ENCODE peak calls at places on chromosomes 6 and 20, in seven cellular contexts. X is upper lobe of right lung; R is GM23248; V is CD4-positive, alpha-beta T cell; F is tibial artery; Z is H9; B is RWPE2. A is an unnamed sample.
A peak's percentile ranks its signal among the peaks of the same experiment; 100 is the strongest.

GRCh38 chr20:56249244-56249955 is 868 bp downstream of the MC3R start:
- DNase-seq in X (no peak), R (peak; percentile 30), V (no peak), F (no peak), Z (peak; percentile 75), B (peak; percentile 85), A (peak; percentile 88)

GRCh38 chr20:41182296-41183212 is 45.2 kb downstream of the PLCG1 start:
- DNase-seq in X (no peak), R (no peak), V (peak; percentile 27), F (no peak), Z (peak; percentile 19), B (peak; percentile 77), A (peak; percentile 29)

GRCh38 chr20:18314786-18315406 is 26.6 kb downstream of the ZNF133 start:
- DNase-seq in X (no peak), R (peak; percentile 90), V (no peak), F (no peak), Z (no peak), B (peak; percentile 87), A (no peak)

GRCh38 chr20:56710577-56711465 is 81.7 kb downstream of the TFAP2C start:
- DNase-seq in X (no peak), R (peak; percentile 83), V (no peak), F (no peak), Z (no peak), B (peak; percentile 88), A (no peak)

GRCh38 chr6:166318227-166318626 is 10.0 kb upstream of the PRR18 start:
- DNase-seq in X (no peak), R (no peak), V (no peak), F (no peak), Z (no peak), B (no peak), A (peak; percentile 40)

GRCh38 chr20:47451602-47451904 is 50.1 kb upstream of the NCOA3 start:
- DNase-seq in X (no peak), R (no peak), V (no peak), F (no peak), Z (no peak), B (no peak), A (no peak)

GRCh38 chr6:110895907-110896608 is 21.5 kb downstream of the AMD1 start:
- DNase-seq in X (no peak), R (no peak), V (no peak), F (no peak), Z (no peak), B (no peak), A (no peak)

GRCh38 chr6:169237496-169238134 is 16.0 kb downstream of the THBS2 start:
- DNase-seq in X (no peak), R (no peak), V (no peak), F (no peak), Z (no peak), B (no peak), A (no peak)

GRCh38 chr6:130980310-130981032 is 82.6 kb downstream of the EPB41L2 start:
- DNase-seq in X (no peak), R (no peak), V (no peak), F (no peak), Z (no peak), B (no peak), A (no peak)

GRCh38 chr6:28747631-28748157 is 176.1 kb downstream of the TRIM27 start:
- DNase-seq in X (no peak), R (peak; percentile 42), V (no peak), F (no peak), Z (peak; percentile 93), B (peak; percentile 79), A (peak; percentile 94)

GRCh38 chr6:2938632-2939083 is 32.7 kb downstream of the SERPINB6 start:
- DNase-seq in X (no peak), R (no peak), V (no peak), F (no peak), Z (no peak), B (no peak), A (peak; percentile 43)

GRCh38 chr6:9537381-9537780 is 877.5 kb downstream of the TFAP2A start:
- DNase-seq in X (no peak), R (peak; percentile 75), V (no peak), F (no peak), Z (no peak), B (no peak), A (no peak)

GRCh38 chr6:133890941-133891813 is 2.3 kb downstream of the TCF21 start:
- DNase-seq in X (peak; percentile 66), R (peak; percentile 51), V (no peak), F (no peak), Z (peak; percentile 77), B (no peak), A (peak; percentile 84)

GRCh38 chr6:148440877-148441453 is 98.3 kb downstream of the SASH1 start:
- DNase-seq in X (peak; percentile 78), R (peak; percentile 94), V (no peak), F (peak; percentile 74), Z (no peak), B (peak; percentile 90), A (peak; percentile 38)

GRCh38 chr6:144219056-144219685 is 66.0 kb upstream of the UTRN start:
- DNase-seq in X (no peak), R (peak; percentile 79), V (no peak), F (no peak), Z (no peak), B (no peak), A (no peak)

GRCh38 chr6:166763606-166764472 is 136.8 kb upstream of the RPS6KA2 start:
- DNase-seq in X (no peak), R (no peak), V (no peak), F (no peak), Z (peak; percentile 30), B (no peak), A (peak; percentile 44)

GRCh38 chr20:33650111-33650752 is 11.9 kb upstream of the C20orf144 start:
- DNase-seq in X (no peak), R (peak; percentile 22), V (no peak), F (no peak), Z (no peak), B (peak; percentile 72), A (no peak)

GRCh38 chr20:3041818-3042504 is 1.5 kb upstream of the GNRH2 start:
- DNase-seq in X (no peak), R (no peak), V (no peak), F (no peak), Z (no peak), B (no peak), A (no peak)

GRCh38 chr20:32333988-32334885 is 23.9 kb upstream of the ASXL1 start:
- DNase-seq in X (peak; percentile 92), R (no peak), V (peak; percentile 39), F (peak; percentile 29), Z (no peak), B (peak; percentile 78), A (no peak)

GRCh38 chr6:100665041-100665380 is 200.3 kb upstream of the SIM1 start:
- DNase-seq in X (no peak), R (no peak), V (no peak), F (no peak), Z (no peak), B (no peak), A (no peak)

GRCh38 chr6:165884813-165885765 is 222.0 kb upstream of the PDE10A start:
- DNase-seq in X (peak; percentile 84), R (peak; percentile 86), V (peak; percentile 71), F (peak; percentile 77), Z (peak; percentile 84), B (no peak), A (peak; percentile 96)

GRCh38 chr6:26249709-26249958 is 115.4 kb upstream of the BTN3A2 start:
- DNase-seq in X (no peak), R (no peak), V (no peak), F (no peak), Z (no peak), B (no peak), A (no peak)

GRCh38 chr20:45115829-45116228 is 855 bp upstream of the WFDC5 start:
- DNase-seq in X (no peak), R (no peak), V (no peak), F (no peak), Z (no peak), B (no peak), A (no peak)

GRCh38 chr6:160659562-160659961 is 4.5 kb downstream of the LPA start:
- DNase-seq in X (no peak), R (no peak), V (no peak), F (no peak), Z (no peak), B (no peak), A (no peak)

GRCh38 chr20:48799315-48800105 is 28.3 kb downstream of the PREX1 start:
- DNase-seq in X (peak; percentile 46), R (no peak), V (no peak), F (no peak), Z (no peak), B (no peak), A (no peak)

GRCh38 chr20:45883100-45883469 is 2.1 kb downstream of the ZSWIM1 start:
- DNase-seq in X (peak; percentile 43), R (no peak), V (no peak), F (no peak), Z (no peak), B (peak; percentile 76), A (no peak)

GRCh38 chr6:107362271-107362604 is 97.1 kb downstream of the PDSS2 start:
- DNase-seq in X (no peak), R (no peak), V (no peak), F (no peak), Z (no peak), B (no peak), A (no peak)

DNA sequence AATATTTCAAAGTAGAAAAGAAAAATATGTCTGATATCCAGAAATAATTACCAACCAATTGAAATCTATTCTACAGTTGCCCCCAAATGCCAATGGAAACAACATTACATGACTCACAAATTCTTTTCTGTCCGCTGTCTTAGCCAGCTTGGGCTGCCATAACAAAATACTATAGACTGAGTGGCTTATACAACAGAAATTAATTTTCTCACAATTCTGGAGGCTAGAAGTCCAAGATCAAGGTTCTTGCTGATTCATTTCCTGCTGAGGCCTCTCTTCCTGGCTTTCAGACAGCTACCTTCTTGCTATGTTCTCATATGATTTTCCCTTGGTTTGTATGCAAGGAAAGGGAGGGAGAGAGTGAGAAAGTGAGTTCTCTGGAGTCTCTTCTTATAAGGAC is 698.1 kb downstream of the DHX35 start:
- DNase-seq in X (no peak), R (peak; percentile 58), V (no peak), F (no peak), Z (no peak), B (no peak), A (no peak)
- H3K9me3 ChIP-seq in X (no peaks in the 10 kb centered on the region), R (no peaks in the 10 kb centered on the region), V (no peaks in the 10 kb centered on the region), F (no peaks in the 10 kb centered on the region), Z (no peaks in the 10 kb centered on the region), B (no peaks in the 10 kb centered on the region), A (no peaks in the 10 kb centered on the region)

GRCh38 chr6:81933648-81934047 is 181.2 kb upstream of the TENT5A start:
- DNase-seq in X (no peak), R (peak; percentile 21), V (no peak), F (no peak), Z (no peak), B (no peak), A (no peak)
- H3K27ac ChIP-seq in X (no peak overlapping the region), R (no peak overlapping the region), V (no peak overlapping the region), F (no peak overlapping the region), Z (no peak overlapping the region), B (no peak overlapping the region), A (no peak overlapping the region)

GRCh38 chr6:4840169-4840568 is 64.0 kb downstream of the CDYL start:
- DNase-seq in X (no peak), R (no peak), V (no peak), F (no peak), Z (no peak), B (no peak), A (no peak)
- H3K9me3 ChIP-seq in X (peaks cover 13% of the 10 kb centered on the region), R (peaks cover 2% of the 10 kb centered on the region), V (peaks cover 38% of the 10 kb centered on the region), F (peaks cover 7% of the 10 kb centered on the region), Z (no peaks in the 10 kb centered on the region), B (peaks cover 10% of the 10 kb centered on the region), A (peaks cover 66% of the 10 kb centered on the region)

DNA sequence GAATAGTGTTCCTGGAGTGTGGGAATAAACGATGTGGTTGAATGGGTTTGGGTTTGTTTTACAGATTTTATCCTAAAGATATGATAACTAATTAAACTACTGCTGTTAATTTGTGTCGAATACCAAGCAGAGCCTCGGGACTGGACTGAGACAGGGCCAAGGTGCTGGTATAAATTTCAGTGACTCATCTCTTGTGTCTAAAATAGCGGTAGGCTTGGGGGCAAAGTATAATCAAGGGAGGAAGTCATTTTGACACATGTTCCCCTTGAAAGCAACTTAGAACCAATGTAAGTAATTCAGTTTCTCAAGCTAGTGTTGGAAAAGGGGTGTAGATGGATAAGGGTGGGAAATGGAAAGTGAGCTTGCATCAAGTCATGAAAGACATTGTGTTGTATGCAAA is 108.4 kb downstream of the PLCB4 start:
- DNase-seq in X (no peak), R (no peak), V (no peak), F (no peak), Z (no peak), B (no peak), A (no peak)
- H3K27ac ChIP-seq in X (no peak overlapping the region), R (no peak overlapping the region), V (no peak overlapping the region), F (no peak overlapping the region), Z (no peak overlapping the region), B (peak overlapping the region; percentile 67), A (no peak overlapping the region)

A was measured in endodermal cell.